ENCODE peak calls at places on chromosome 7, in six cellular contexts. M is mucosa of descending colon, V is SK-N-SH, G is body of pancreas, C is WERI-Rb-1, L is BE2C. K is an unnamed sample.

GRCh38 chr7:8620169-8620568 is 186.8 kb downstream of the NXPH1 start:
- DNase-seq in M (no peak), V (no peak), G (no peak), C (no peak), L (no peak), K (no peak)

GRCh38 chr7:157813741-157814661 is 477.2 kb downstream of the DNAJB6 start:
- DNase-seq in M (no peak), V (no peak), G (no peak), C (no peak), L (no peak), K (peak; percentile 29)

GRCh38 chr7:78225534-78225933 is 427.0 kb downstream of the PHTF2 start:
- DNase-seq in M (no peak), V (no peak), G (no peak), C (no peak), L (no peak), K (no peak)

GRCh38 chr7:46003896-46004875 is 83.1 kb upstream of the IGFBP3 start:
- DNase-seq in M (no peak), V (no peak), G (no peak), C (no peak), L (no peak), K (no peak)

GRCh38 chr7:36216063-36216684 is 63.1 kb downstream of the EEPD1 start:
- DNase-seq in M (peak; percentile 33), V (no peak), G (no peak), C (no peak), L (no peak), K (no peak)

GRCh38 chr7:151637781-151638261 is 118.1 kb upstream of the RHEB start:
- DNase-seq in M (no peak), V (no peak), G (no peak), C (no peak), L (peak; percentile 69), K (peak; percentile 84)

GRCh38 chr7:5634107-5634950 is 147.1 kb downstream of the RNF216 start:
- DNase-seq in M (peak; percentile 60), V (peak; percentile 93), G (no peak), C (peak; percentile 97), L (peak; percentile 89), K (peak; percentile 82)

GRCh38 chr7:15669443-15669842 is 17.0 kb downstream of the MEOX2 start:
- DNase-seq in M (no peak), V (no peak), G (no peak), C (no peak), L (no peak), K (no peak)

GRCh38 chr7:32119790-32120196 is 49.6 kb upstream of the PDE1C start:
- DNase-seq in M (no peak), V (no peak), G (no peak), C (peak; percentile 21), L (no peak), K (no peak)

GRCh38 chr7:73974948-73975926 is 52.7 kb upstream of the ELN start:
- DNase-seq in M (no peak), V (no peak), G (peak; percentile 6), C (no peak), L (no peak), K (peak; percentile 72)

GRCh38 chr7:69399038-69399800 is 199.1 kb upstream of the AUTS2 start:
- DNase-seq in M (no peak), V (peak; percentile 42), G (no peak), C (no peak), L (peak; percentile 64), K (no peak)

GRCh38 chr7:30679664-30680063 is 2.6 kb downstream of the CRHR2 start:
- DNase-seq in M (no peak), V (no peak), G (no peak), C (no peak), L (no peak), K (no peak)

GRCh38 chr7:95469850-95470249 is 15.9 kb upstream of the ASB4 start:
- DNase-seq in M (no peak), V (peak; percentile 16), G (no peak), C (no peak), L (no peak), K (no peak)

GRCh38 chr7:29113384-29114102 is 32.8 kb downstream of the CPVL start:
- DNase-seq in M (peak; percentile 70), V (no peak), G (peak; percentile 21), C (no peak), L (no peak), K (no peak)

GRCh38 chr7:107711301-107711700 is 32.6 kb upstream of the CBLL1 start:
- DNase-seq in M (no peak), V (no peak), G (no peak), C (no peak), L (no peak), K (no peak)

GRCh38 chr7:112336261-112336660 is 114.0 kb upstream of the IFRD1 start:
- DNase-seq in M (no peak), V (no peak), G (no peak), C (no peak), L (no peak), K (no peak)

GRCh38 chr7:108002726-108003590 is at the start of gene LAMB1:
- DNase-seq in M (peak; percentile 78), V (peak; percentile 98), G (peak; percentile 66), C (peak; percentile 80), L (peak; percentile 87), K (peak; percentile 89)

GRCh38 chr7:1567082-1567771 is 2.6 kb downstream of the PSMG3 start:
- DNase-seq in M (peak; percentile 69), V (no peak), G (no peak), C (no peak), L (no peak), K (no peak)

GRCh38 chr7:151501676-151502075 is 18.0 kb downstream of the RHEB start:
- DNase-seq in M (no peak), V (no peak), G (no peak), C (no peak), L (no peak), K (no peak)

GRCh38 chr7:85103962-85104361 is 82.9 kb downstream of the SEMA3D start:
- DNase-seq in M (no peak), V (no peak), G (no peak), C (no peak), L (no peak), K (no peak)

GRCh38 chr7:31443457-31443856 is 70.4 kb upstream of the ITPRID1 start:
- DNase-seq in M (peak; percentile 12), V (peak; percentile 45), G (no peak), C (no peak), L (no peak), K (no peak)

DNA sequence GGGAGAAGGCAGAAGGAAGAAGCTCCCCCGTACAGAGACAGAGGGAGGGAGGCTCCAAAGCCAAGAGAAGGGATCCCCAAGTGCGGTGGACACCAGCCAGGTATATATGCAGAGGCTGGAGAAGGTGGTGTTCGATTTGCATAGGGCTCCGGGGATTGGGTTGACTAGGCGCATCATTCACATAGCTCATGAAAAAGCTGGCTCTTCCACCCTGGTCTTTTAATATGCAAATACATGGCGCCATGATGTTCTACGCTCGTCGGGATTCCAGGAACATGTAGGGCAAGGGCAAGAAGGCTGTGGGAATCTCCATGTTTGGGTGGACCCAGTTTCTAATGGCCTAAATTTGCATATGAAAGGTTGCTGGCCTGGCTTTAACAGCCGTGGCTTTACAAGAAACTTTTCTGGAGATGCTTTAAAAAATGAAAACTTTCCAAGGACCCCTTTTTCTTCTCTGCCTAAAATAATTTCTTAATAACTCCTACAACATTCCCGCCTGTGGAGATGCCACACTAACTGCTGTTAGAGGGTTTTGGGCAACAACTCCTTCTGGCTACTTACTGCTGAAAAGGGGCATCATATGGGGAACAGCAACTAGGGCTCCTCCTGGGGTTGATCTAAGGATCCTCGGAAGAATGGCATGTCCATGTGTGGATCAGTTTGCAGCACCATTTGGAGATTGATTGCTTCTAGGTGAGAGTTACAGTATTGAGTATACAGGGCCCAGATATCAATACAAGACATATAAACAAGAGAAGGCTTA is 28.3 kb downstream of the C1GALT1 start:
- DNase-seq in M (no peak), V (no peak), G (no peak), C (no peak), L (no peak), K (no peak)
- H3K4me3 ChIP-seq in M (no peak overlapping the region), V (no peak overlapping the region), G (no peak overlapping the region), C (no peak overlapping the region), L (no peak overlapping the region), K (no peak overlapping the region)

GRCh38 chr7:129896568-129897382 is 56.0 kb downstream of the UBE2H start:
- DNase-seq in M (no peak), V (no peak), G (no peak), C (no peak), L (no peak), K (no peak)

GRCh38 chr7:129898007-129898406 is 54.8 kb downstream of the UBE2H start:
- DNase-seq in M (no peak), V (no peak), G (no peak), C (no peak), L (no peak), K (no peak)

GRCh38 chr7:129902788-129903422 is 49.9 kb downstream of the UBE2H start:
- DNase-seq in M (no peak), V (no peak), G (no peak), C (no peak), L (no peak), K (no peak)

GRCh38 chr7:129903935-129904334 is 48.8 kb downstream of the UBE2H start:
- DNase-seq in M (no peak), V (no peak), G (no peak), C (no peak), L (no peak), K (no peak)

GRCh38 chr7:129898502-129899160 is 54.1 kb downstream of the UBE2H start:
- DNase-seq in M (no peak), V (no peak), G (no peak), C (no peak), L (no peak), K (no peak)
- H3K36me3 ChIP-seq in M (no peaks in the 10 kb centered on the region), V (peaks cover 22% of the 10 kb centered on the region), G (no peaks in the 10 kb centered on the region), C (no peaks in the 10 kb centered on the region), L (peaks cover 5% of the 10 kb centered on the region), K (peaks cover 1% of the 10 kb centered on the region)

GRCh38 chr7:142793156-142793555 is 22.4 kb downstream of the PRSS2 start:
- DNase-seq in M (no peak), V (no peak), G (no peak), C (no peak), L (no peak), K (no peak)
- H3K9me3 ChIP-seq in M (no peaks in the 10 kb centered on the region), V (no peaks in the 10 kb centered on the region), G (no peaks in the 10 kb centered on the region), C (no peaks in the 10 kb centered on the region), L (no peaks in the 10 kb centered on the region), K (no peaks in the 10 kb centered on the region)

DNA sequence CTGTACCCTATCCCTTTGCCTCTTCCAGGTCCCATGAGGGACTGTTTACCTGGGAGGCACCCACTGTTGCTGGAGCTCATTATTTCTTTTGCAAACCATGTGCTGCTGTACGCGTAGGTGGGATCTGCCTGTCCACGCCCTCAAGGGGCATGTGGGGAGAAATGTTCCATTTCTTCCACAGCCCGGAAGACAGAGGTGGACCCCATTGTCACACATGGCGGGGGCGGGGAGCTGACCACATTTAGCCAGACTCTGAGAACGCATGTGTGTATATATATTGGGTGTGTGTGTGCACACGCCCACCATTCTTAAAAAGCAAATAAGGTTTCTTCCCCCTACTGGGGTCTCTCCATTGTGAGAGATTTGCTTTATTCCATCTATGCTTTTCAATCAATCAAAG is 2.0 kb downstream of the PLXNA4 start:
- DNase-seq in M (no peak), V (no peak), G (no peak), C (no peak), L (no peak), K (no peak)
- H3K4me3 ChIP-seq in M (no peak overlapping the region), V (peak overlapping the region; percentile 74), G (no peak overlapping the region), C (no peak overlapping the region), L (peak overlapping the region; percentile 1), K (no peak overlapping the region)

GRCh38 chr7:99446096-99446495 is 7.4 kb downstream of the CPSF4 start:
- DNase-seq in M (no peak), V (no peak), G (no peak), C (no peak), L (no peak), K (no peak)
- H3K36me3 ChIP-seq in M (peaks cover 6% of the 10 kb centered on the region), V (peaks cover 71% of the 10 kb centered on the region), G (peaks cover 5% of the 10 kb centered on the region), C (peaks cover 85% of the 10 kb centered on the region), L (peaks cover 77% of the 10 kb centered on the region), K (peaks cover 4% of the 10 kb centered on the region)

K was measured in aorta.